ENCODE peak calls at places on chromosomes 6 and 20, in seven cellular contexts. One of them, this sample, is unnamed.

GRCh38 chr20:13838664-13839063 is 53.8 kb downstream of the NDUFAF5 start:
- DNase-seq in A673: no peak
- DNase-seq in ovary: no peak
- DNase-seq in epithelial cell of esophagus: no peak
- DNase-seq in right lobe of liver: no peak
- DNase-seq in transverse colon: no peak
- DNase-seq in choroid plexus epithelial cell: no peak
- DNase-seq in this sample: no peak

GRCh38 chr6:35725721-35726438 is 11.0 kb upstream of the ARMC12 start:
- DNase-seq in right lobe of liver: peak
- DNase-seq in transverse colon: peak
- DNase-seq in choroid plexus epithelial cell: peak
- DNase-seq in A673: no peak
- DNase-seq in epithelial cell of esophagus: no peak
- DNase-seq in ovary: peak
- DNase-seq in this sample: peak

GRCh38 chr6:43608310-43608763 is 20.7 kb downstream of the GTPBP2 start:
- DNase-seq in ovary: peak
- DNase-seq in right lobe of liver: peak
- DNase-seq in epithelial cell of esophagus: peak
- DNase-seq in choroid plexus epithelial cell: peak
- DNase-seq in transverse colon: peak
- DNase-seq in A673: peak
- DNase-seq in this sample: peak

GRCh38 chr20:43532416-43533055 is 25.0 kb downstream of the L3MBTL1 start:
- DNase-seq in choroid plexus epithelial cell: no peak
- DNase-seq in right lobe of liver: no peak
- DNase-seq in epithelial cell of esophagus: no peak
- DNase-seq in ovary: no peak
- DNase-seq in A673: no peak
- DNase-seq in transverse colon: no peak
- DNase-seq in this sample: no peak

GRCh38 chr20:17619351-17620093 is 49.6 kb downstream of the DSTN start:
- DNase-seq in transverse colon: peak
- DNase-seq in epithelial cell of esophagus: no peak
- DNase-seq in A673: no peak
- DNase-seq in choroid plexus epithelial cell: no peak
- DNase-seq in ovary: no peak
- DNase-seq in right lobe of liver: peak
- DNase-seq in this sample: no peak

GRCh38 chr6:43878823-43879495 is 108.9 kb downstream of the VEGFA start:
- DNase-seq in transverse colon: peak
- DNase-seq in ovary: no peak
- DNase-seq in A673: no peak
- DNase-seq in epithelial cell of esophagus: no peak
- DNase-seq in right lobe of liver: peak
- DNase-seq in choroid plexus epithelial cell: no peak
- DNase-seq in this sample: no peak

GRCh38 chr6:11414564-11414963 is 123.0 kb upstream of the TMEM170B start:
- DNase-seq in choroid plexus epithelial cell: peak
- DNase-seq in A673: no peak
- DNase-seq in right lobe of liver: no peak
- DNase-seq in ovary: no peak
- DNase-seq in epithelial cell of esophagus: peak
- DNase-seq in transverse colon: no peak
- DNase-seq in this sample: no peak

GRCh38 chr6:93017626-93018025 is 401.7 kb downstream of the EPHA7 start:
- DNase-seq in transverse colon: no peak
- DNase-seq in A673: no peak
- DNase-seq in epithelial cell of esophagus: no peak
- DNase-seq in ovary: no peak
- DNase-seq in right lobe of liver: no peak
- DNase-seq in choroid plexus epithelial cell: no peak
- DNase-seq in this sample: no peak

GRCh38 chr20:17442588-17442987 is 88.6 kb downstream of the BFSP1 start:
- DNase-seq in epithelial cell of esophagus: no peak
- DNase-seq in transverse colon: no peak
- DNase-seq in choroid plexus epithelial cell: peak
- DNase-seq in ovary: no peak
- DNase-seq in A673: peak
- DNase-seq in right lobe of liver: no peak
- DNase-seq in this sample: no peak

GRCh38 chr20:62751551-62752150 is 43.0 kb downstream of the NTSR1 start:
- DNase-seq in right lobe of liver: no peak
- DNase-seq in transverse colon: no peak
- DNase-seq in ovary: no peak
- DNase-seq in epithelial cell of esophagus: no peak
- DNase-seq in A673: no peak
- DNase-seq in choroid plexus epithelial cell: no peak
- DNase-seq in this sample: no peak

GRCh38 chr6:96939019-96939805 is 14.7 kb downstream of the KLHL32 start:
- DNase-seq in epithelial cell of esophagus: peak
- DNase-seq in ovary: no peak
- DNase-seq in right lobe of liver: no peak
- DNase-seq in A673: peak
- DNase-seq in transverse colon: no peak
- DNase-seq in choroid plexus epithelial cell: peak
- DNase-seq in this sample: peak

GRCh38 chr20:47502801-47503239 is 1.1 kb downstream of the NCOA3 start:
- DNase-seq in epithelial cell of esophagus: peak
- DNase-seq in A673: peak
- DNase-seq in transverse colon: no peak
- DNase-seq in choroid plexus epithelial cell: peak
- DNase-seq in ovary: no peak
- DNase-seq in right lobe of liver: no peak
- DNase-seq in this sample: peak

GRCh38 chr6:138044972-138045371 is 62.2 kb downstream of the PERP start:
- DNase-seq in A673: no peak
- DNase-seq in choroid plexus epithelial cell: no peak
- DNase-seq in right lobe of liver: no peak
- DNase-seq in epithelial cell of esophagus: no peak
- DNase-seq in transverse colon: no peak
- DNase-seq in ovary: no peak
- DNase-seq in this sample: no peak

GRCh38 chr6:99434702-99435530 is 9.8 kb upstream of the PNISR start:
- DNase-seq in transverse colon: no peak
- DNase-seq in ovary: no peak
- DNase-seq in A673: peak
- DNase-seq in epithelial cell of esophagus: peak
- DNase-seq in choroid plexus epithelial cell: peak
- DNase-seq in right lobe of liver: no peak
- DNase-seq in this sample: peak

DNA sequence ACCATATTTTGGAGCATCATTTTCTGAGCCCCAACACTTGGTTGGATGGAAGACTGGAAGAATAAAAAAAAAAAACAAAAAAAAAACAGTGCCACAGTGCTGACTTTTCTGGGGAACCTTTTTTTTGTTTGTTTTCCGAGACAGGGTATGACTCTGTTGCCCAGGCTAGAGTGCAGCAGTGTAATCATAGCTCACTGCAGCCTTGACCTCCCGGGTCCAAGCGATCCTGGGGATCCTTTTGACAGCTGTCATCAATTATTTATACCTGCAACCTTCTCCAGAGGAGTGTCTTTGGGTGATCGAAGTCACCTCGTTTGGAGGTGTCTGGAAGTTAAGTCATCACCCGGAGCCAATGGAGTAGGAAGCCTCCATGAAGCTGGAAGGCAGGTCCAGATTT is 7.8 kb upstream of the TPX2 start:
- DNase-seq in transverse colon: no peak
- DNase-seq in epithelial cell of esophagus: no peak
- DNase-seq in ovary: no peak
- DNase-seq in right lobe of liver: no peak
- DNase-seq in A673: no peak
- DNase-seq in choroid plexus epithelial cell: no peak
- DNase-seq in this sample: no peak
- H3K4me3 ChIP-seq in transverse colon: no peak
- H3K4me3 ChIP-seq in epithelial cell of esophagus: no peak
- H3K4me3 ChIP-seq in ovary: no peak
- H3K4me3 ChIP-seq in right lobe of liver: no peak
- H3K4me3 ChIP-seq in A673: no peak
- H3K4me3 ChIP-seq in choroid plexus epithelial cell: no peak
- H3K4me3 ChIP-seq in this sample: no peak

DNA sequence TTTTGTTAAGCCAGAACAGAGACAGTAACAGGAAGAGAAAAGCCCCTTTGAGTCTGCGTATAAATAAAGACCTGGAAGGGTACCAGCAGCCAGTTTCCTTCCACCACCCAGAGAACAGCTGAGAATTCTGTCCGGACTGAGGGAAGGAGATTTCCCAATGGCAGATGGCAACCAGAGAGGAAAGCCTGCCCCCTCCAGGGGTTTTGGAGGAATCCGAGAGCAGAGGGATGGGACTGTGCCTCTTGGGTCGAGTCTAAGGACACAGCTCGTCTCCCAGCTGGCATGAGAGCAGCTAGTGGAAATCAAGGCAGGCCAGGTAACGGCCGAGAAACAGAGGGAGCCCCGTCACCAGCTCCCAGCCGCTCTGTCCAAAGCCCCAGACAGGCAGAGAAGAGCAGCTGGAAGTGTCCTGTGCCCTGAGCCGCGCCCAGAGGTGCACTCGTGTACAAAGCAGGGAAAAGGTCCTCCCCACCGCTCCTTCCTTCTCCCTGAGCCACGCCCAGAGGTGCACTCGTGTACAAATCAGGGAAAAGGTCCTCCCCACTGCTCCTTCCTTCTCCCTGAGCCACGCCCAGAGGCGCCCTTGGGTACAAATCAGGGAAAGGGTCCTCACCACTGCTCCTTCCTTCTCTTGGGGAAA is 134.0 kb upstream of the SNX9 start:
- DNase-seq in ovary: no peak
- DNase-seq in right lobe of liver: no peak
- DNase-seq in transverse colon: peak
- DNase-seq in A673: peak
- DNase-seq in epithelial cell of esophagus: no peak
- DNase-seq in choroid plexus epithelial cell: no peak
- DNase-seq in this sample: peak
- TF ChIP-seq CTCF in ovary: no peak
- TF ChIP-seq CTCF in right lobe of liver: no peak
- TF ChIP-seq CTCF in transverse colon: no peak
- TF ChIP-seq CTCF in A673: no peak
- TF ChIP-seq CTCF in epithelial cell of esophagus: no peak
- TF ChIP-seq CTCF in choroid plexus epithelial cell: peak
- TF ChIP-seq CTCF in this sample: peak

GRCh38 chr6:131640576-131640975 is 3.5 kb downstream of the ENPP3 start:
- DNase-seq in transverse colon: no peak
- DNase-seq in ovary: no peak
- DNase-seq in A673: no peak
- DNase-seq in epithelial cell of esophagus: no peak
- DNase-seq in right lobe of liver: no peak
- DNase-seq in choroid plexus epithelial cell: no peak
- DNase-seq in this sample: no peak

GRCh38 chr6:131636880-131637792 is at the start of gene ENPP3:
- DNase-seq in A673: no peak
- DNase-seq in transverse colon: no peak
- DNase-seq in right lobe of liver: no peak
- DNase-seq in ovary: no peak
- DNase-seq in epithelial cell of esophagus: peak
- DNase-seq in choroid plexus epithelial cell: peak
- DNase-seq in this sample: peak

GRCh38 chr6:131640100-131640499 is 3.0 kb downstream of the ENPP3 start:
- DNase-seq in epithelial cell of esophagus: no peak
- DNase-seq in transverse colon: no peak
- DNase-seq in A673: no peak
- DNase-seq in ovary: no peak
- DNase-seq in right lobe of liver: no peak
- DNase-seq in choroid plexus epithelial cell: no peak
- DNase-seq in this sample: no peak

GRCh38 chr6:131635384-131636340 is 1.4 kb upstream of the ENPP3 start:
- DNase-seq in A673: no peak
- DNase-seq in right lobe of liver: no peak
- DNase-seq in choroid plexus epithelial cell: no peak
- DNase-seq in ovary: no peak
- DNase-seq in epithelial cell of esophagus: no peak
- DNase-seq in transverse colon: no peak
- DNase-seq in this sample: no peak

GRCh38 chr6:131638013-131638412 is 911 bp downstream of the ENPP3 start:
- DNase-seq in ovary: no peak
- DNase-seq in choroid plexus epithelial cell: no peak
- DNase-seq in right lobe of liver: no peak
- DNase-seq in A673: no peak
- DNase-seq in transverse colon: no peak
- DNase-seq in epithelial cell of esophagus: no peak
- DNase-seq in this sample: no peak
- H3K4me3 ChIP-seq in ovary: no peak
- H3K4me3 ChIP-seq in choroid plexus epithelial cell: no peak
- H3K4me3 ChIP-seq in right lobe of liver: no peak
- H3K4me3 ChIP-seq in A673: no peak
- H3K4me3 ChIP-seq in transverse colon: peak
- H3K4me3 ChIP-seq in epithelial cell of esophagus: no peak
- H3K4me3 ChIP-seq in this sample: no peak

GRCh38 chr6:17152703-17153102 is 50.9 kb downstream of the STMND1 start:
- DNase-seq in choroid plexus epithelial cell: no peak
- DNase-seq in transverse colon: no peak
- DNase-seq in A673: no peak
- DNase-seq in epithelial cell of esophagus: no peak
- DNase-seq in right lobe of liver: no peak
- DNase-seq in ovary: no peak
- DNase-seq in this sample: no peak

GRCh38 chr6:17157617-17158016 is 55.8 kb downstream of the STMND1 start:
- DNase-seq in A673: no peak
- DNase-seq in epithelial cell of esophagus: no peak
- DNase-seq in right lobe of liver: no peak
- DNase-seq in choroid plexus epithelial cell: no peak
- DNase-seq in ovary: no peak
- DNase-seq in transverse colon: no peak
- DNase-seq in this sample: no peak

GRCh38 chr6:17156966-17157365 is 55.1 kb downstream of the STMND1 start:
- DNase-seq in epithelial cell of esophagus: no peak
- DNase-seq in transverse colon: no peak
- DNase-seq in right lobe of liver: no peak
- DNase-seq in A673: no peak
- DNase-seq in choroid plexus epithelial cell: no peak
- DNase-seq in ovary: no peak
- DNase-seq in this sample: no peak

GRCh38 chr6:17159240-17159639 is 57.4 kb downstream of the STMND1 start:
- DNase-seq in right lobe of liver: peak
- DNase-seq in epithelial cell of esophagus: no peak
- DNase-seq in choroid plexus epithelial cell: no peak
- DNase-seq in transverse colon: peak
- DNase-seq in ovary: no peak
- DNase-seq in A673: no peak
- DNase-seq in this sample: no peak

DNA sequence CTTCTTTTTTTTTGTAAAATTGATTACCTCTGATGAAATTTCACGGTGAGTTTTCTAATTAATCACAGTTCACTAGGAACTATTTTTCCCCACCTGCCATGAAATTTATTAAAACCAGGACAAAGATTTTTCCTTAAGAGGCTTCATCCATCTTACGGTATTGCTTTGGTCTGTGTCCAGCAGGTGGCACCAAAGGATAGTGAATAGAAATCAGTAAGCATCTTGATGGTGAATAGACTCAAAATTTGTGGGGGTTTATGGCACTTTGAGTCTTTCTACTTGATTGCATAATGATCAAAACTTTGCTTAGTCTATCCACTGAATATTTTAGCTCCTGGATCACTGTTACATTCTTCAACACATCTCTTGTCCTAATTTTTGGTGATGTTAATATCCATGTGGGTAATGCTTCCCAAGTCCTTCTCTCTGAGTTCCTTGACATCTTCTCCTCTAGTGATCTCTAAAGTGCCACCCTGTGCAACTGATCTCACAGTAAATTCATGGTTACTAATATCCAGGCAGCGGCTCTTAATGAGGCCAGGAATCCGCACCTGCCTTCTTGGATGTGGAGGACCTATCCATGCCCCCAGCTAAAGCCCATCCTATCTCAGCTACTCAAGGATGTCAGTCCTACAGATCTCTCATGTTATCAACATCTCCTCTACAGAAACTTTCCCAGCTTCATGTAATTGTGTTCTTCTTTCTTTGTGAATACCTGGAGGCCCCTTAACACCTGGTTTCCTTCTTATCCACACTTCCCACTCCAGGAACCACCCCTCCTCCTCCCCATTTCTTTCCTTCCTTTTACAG is 54.5 kb downstream of the STMND1 start:
- DNase-seq in A673: peak
- DNase-seq in transverse colon: peak
- DNase-seq in ovary: peak
- DNase-seq in epithelial cell of esophagus: peak
- DNase-seq in choroid plexus epithelial cell: peak
- DNase-seq in right lobe of liver: peak
- DNase-seq in this sample: peak
- TF ChIP-seq CTCF in A673: peak
- TF ChIP-seq CTCF in transverse colon: peak
- TF ChIP-seq CTCF in ovary: no peak
- TF ChIP-seq CTCF in epithelial cell of esophagus: peak
- TF ChIP-seq CTCF in choroid plexus epithelial cell: peak
- TF ChIP-seq CTCF in right lobe of liver: peak
- TF ChIP-seq CTCF in this sample: peak